ENCODE peak calls at places on chromosomes 3 and 15, in seven cellular contexts. One of them, this sample, is unnamed.

GRCh38 chr3:31230425-31230824 is 302.3 kb upstream of the STT3B start:
- DNase-seq in GM23338: no peak
- DNase-seq in HCT116: no peak
- DNase-seq in SK-N-SH: no peak
- DNase-seq in HepG2: no peak
- DNase-seq in Panc1: no peak
- DNase-seq in GM12878: no peak
- DNase-seq in this sample: no peak

GRCh38 chr3:18423401-18424212 is 1.5 kb downstream of the SATB1 start:
- DNase-seq in HCT116: peak; percentile 26
- DNase-seq in SK-N-SH: peak; percentile 43
- DNase-seq in GM23338: peak; percentile 72
- DNase-seq in HepG2: no peak
- DNase-seq in GM12878: peak; percentile 37
- DNase-seq in Panc1: no peak
- DNase-seq in this sample: no peak

GRCh38 chr3:194282436-194283122 is 68.5 kb downstream of the CPN2 start:
- DNase-seq in SK-N-SH: peak; percentile 65
- DNase-seq in GM12878: no peak
- DNase-seq in Panc1: no peak
- DNase-seq in HepG2: no peak
- DNase-seq in HCT116: no peak
- DNase-seq in GM23338: no peak
- DNase-seq in this sample: no peak

GRCh38 chr3:43163895-43164493 is 58.1 kb upstream of the POMGNT2 start:
- DNase-seq in HCT116: no peak
- DNase-seq in GM12878: no peak
- DNase-seq in Panc1: no peak
- DNase-seq in GM23338: no peak
- DNase-seq in HepG2: no peak
- DNase-seq in SK-N-SH: no peak
- DNase-seq in this sample: no peak

GRCh38 chr15:91335702-91336101 is 235.6 kb downstream of the SV2B start:
- DNase-seq in GM23338: no peak
- DNase-seq in Panc1: no peak
- DNase-seq in HepG2: no peak
- DNase-seq in GM12878: no peak
- DNase-seq in HCT116: no peak
- DNase-seq in SK-N-SH: peak; percentile 29
- DNase-seq in this sample: no peak

GRCh38 chr3:72969766-72970165 is 26.8 kb upstream of the PPP4R2 start:
- DNase-seq in SK-N-SH: no peak
- DNase-seq in GM12878: no peak
- DNase-seq in HCT116: no peak
- DNase-seq in HepG2: no peak
- DNase-seq in GM23338: no peak
- DNase-seq in Panc1: no peak
- DNase-seq in this sample: no peak

GRCh38 chr3:159174715-159175390 is 373.0 kb downstream of the MFSD1 start:
- DNase-seq in HCT116: no peak
- DNase-seq in HepG2: no peak
- DNase-seq in Panc1: no peak
- DNase-seq in SK-N-SH: no peak
- DNase-seq in GM23338: no peak
- DNase-seq in GM12878: no peak
- DNase-seq in this sample: no peak

GRCh38 chr3:124860599-124860998 is 26.6 kb downstream of the ITGB5 start:
- DNase-seq in GM12878: no peak
- DNase-seq in HCT116: peak; percentile 80
- DNase-seq in GM23338: no peak
- DNase-seq in HepG2: peak; percentile 28
- DNase-seq in SK-N-SH: no peak
- DNase-seq in Panc1: peak; percentile 91
- DNase-seq in this sample: no peak

GRCh38 chr3:71111784-71112440 is 471.6 kb downstream of the FOXP1 start:
- DNase-seq in GM23338: no peak
- DNase-seq in HCT116: peak; percentile 4
- DNase-seq in SK-N-SH: no peak
- DNase-seq in HepG2: peak; percentile 55
- DNase-seq in Panc1: peak; percentile 73
- DNase-seq in GM12878: no peak
- DNase-seq in this sample: peak; percentile 5

GRCh38 chr3:43288366-43288765 is 2.0 kb downstream of the SNRK start:
- DNase-seq in GM23338: no peak
- DNase-seq in GM12878: no peak
- DNase-seq in Panc1: no peak
- DNase-seq in SK-N-SH: no peak
- DNase-seq in HepG2: no peak
- DNase-seq in HCT116: no peak
- DNase-seq in this sample: no peak

GRCh38 chr3:177905173-177905894 is 630.9 kb upstream of the KCNMB2 start:
- DNase-seq in GM12878: no peak
- DNase-seq in Panc1: no peak
- DNase-seq in SK-N-SH: no peak
- DNase-seq in HepG2: no peak
- DNase-seq in GM23338: no peak
- DNase-seq in HCT116: no peak
- DNase-seq in this sample: no peak

GRCh38 chr15:56244811-56245576 is 1.3 kb upstream of the RFX7 start:
- DNase-seq in Panc1: no peak
- DNase-seq in GM23338: peak; percentile 9
- DNase-seq in HCT116: no peak
- DNase-seq in HepG2: peak; percentile 85
- DNase-seq in GM12878: no peak
- DNase-seq in SK-N-SH: no peak
- DNase-seq in this sample: no peak

GRCh38 chr15:99703603-99704443 is 29.4 kb downstream of the LYSMD4 start:
- DNase-seq in GM12878: no peak
- DNase-seq in Panc1: peak; percentile 82
- DNase-seq in HepG2: peak; percentile 62
- DNase-seq in HCT116: peak; percentile 61
- DNase-seq in GM23338: peak; percentile 81
- DNase-seq in SK-N-SH: no peak
- DNase-seq in this sample: peak; percentile 51

GRCh38 chr15:68229386-68230156 is at the start of gene CLN6:
- DNase-seq in Panc1: no peak
- DNase-seq in HepG2: peak; percentile 59
- DNase-seq in HCT116: peak; percentile 34
- DNase-seq in GM23338: peak; percentile 89
- DNase-seq in SK-N-SH: peak; percentile 97
- DNase-seq in GM12878: peak; percentile 48
- DNase-seq in this sample: peak; percentile 74

GRCh38 chr3:123642957-123643330 is 58.1 kb upstream of the HACD2 start:
- DNase-seq in GM23338: no peak
- DNase-seq in GM12878: no peak
- DNase-seq in SK-N-SH: no peak
- DNase-seq in HepG2: no peak
- DNase-seq in Panc1: no peak
- DNase-seq in HCT116: no peak
- DNase-seq in this sample: no peak

GRCh38 chr3:123641084-123641462 is 56.2 kb upstream of the HACD2 start:
- DNase-seq in HCT116: no peak
- DNase-seq in Panc1: no peak
- DNase-seq in SK-N-SH: no peak
- DNase-seq in HepG2: no peak
- DNase-seq in GM23338: no peak
- DNase-seq in GM12878: no peak
- DNase-seq in this sample: no peak

GRCh38 chr3:123641505-123641904 is 56.7 kb upstream of the HACD2 start:
- DNase-seq in HepG2: no peak
- DNase-seq in Panc1: no peak
- DNase-seq in SK-N-SH: no peak
- DNase-seq in GM12878: no peak
- DNase-seq in GM23338: no peak
- DNase-seq in HCT116: no peak
- DNase-seq in this sample: no peak

GRCh38 chr3:123642182-123642956 is 57.5 kb upstream of the HACD2 start:
- DNase-seq in GM12878: peak; percentile 34
- DNase-seq in HepG2: peak; percentile 95
- DNase-seq in GM23338: peak; percentile 96
- DNase-seq in Panc1: peak; percentile 77
- DNase-seq in HCT116: peak; percentile 93
- DNase-seq in SK-N-SH: peak; percentile 65
- DNase-seq in this sample: peak; percentile 73

DNA sequence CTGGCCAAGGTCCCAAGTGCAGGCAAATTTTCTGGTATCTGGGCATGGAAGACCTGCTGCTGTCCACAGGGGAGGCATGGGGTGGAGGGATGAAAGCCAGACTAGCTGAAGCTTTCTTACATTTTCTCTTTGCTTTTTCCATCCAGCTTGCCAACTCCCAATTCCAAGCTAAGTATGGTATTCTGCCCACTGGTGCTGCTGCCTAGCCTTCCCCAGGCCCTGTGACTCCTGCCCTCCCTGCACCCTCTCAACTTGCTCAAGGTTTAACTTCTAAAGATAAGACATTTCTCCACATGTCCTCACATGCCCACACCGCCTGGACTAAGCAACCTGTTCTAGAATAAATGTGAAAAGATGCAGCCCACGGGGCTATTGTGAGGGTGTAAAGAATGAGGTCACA is 59.5 kb upstream of the HACD2 start:
- DNase-seq in HCT116: no peak
- DNase-seq in GM23338: no peak
- DNase-seq in SK-N-SH: no peak
- DNase-seq in Panc1: no peak
- DNase-seq in GM12878: no peak
- DNase-seq in HepG2: no peak
- DNase-seq in this sample: no peak
- H3K27me3 ChIP-seq in HCT116: no peaks in the 10 kb centered on the region
- H3K27me3 ChIP-seq in GM23338: no peaks in the 10 kb centered on the region
- H3K27me3 ChIP-seq in SK-N-SH: no peaks in the 10 kb centered on the region
- H3K27me3 ChIP-seq in Panc1: no peaks in the 10 kb centered on the region
- H3K27me3 ChIP-seq in GM12878: no peaks in the 10 kb centered on the region
- H3K27me3 ChIP-seq in HepG2: no peaks in the 10 kb centered on the region
- H3K27me3 ChIP-seq in this sample: no peaks in the 10 kb centered on the region

DNA sequence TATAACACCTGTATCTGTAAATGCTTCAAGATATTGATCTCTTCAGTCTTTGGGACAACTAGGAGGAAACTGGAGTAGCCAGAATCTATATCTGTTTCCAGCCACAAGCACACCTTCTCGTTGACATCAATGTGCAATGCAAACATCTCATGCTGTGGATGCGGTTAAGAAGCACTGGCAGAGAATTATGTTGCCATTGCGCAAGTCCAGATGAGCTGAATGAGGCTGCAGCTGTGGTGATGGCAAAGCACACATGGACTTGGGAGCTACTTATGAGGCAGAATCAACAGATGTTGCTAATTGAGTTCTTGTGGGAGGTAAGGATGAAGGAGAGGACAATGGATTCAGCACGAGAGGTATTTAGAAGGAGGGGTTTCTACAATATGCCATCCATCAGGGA is 90.9 kb downstream of the STRIT1 start:
- DNase-seq in GM12878: no peak
- DNase-seq in Panc1: no peak
- DNase-seq in HepG2: no peak
- DNase-seq in HCT116: no peak
- DNase-seq in SK-N-SH: no peak
- DNase-seq in GM23338: no peak
- DNase-seq in this sample: no peak
- TF ChIP-seq REST in GM12878: no peak
- TF ChIP-seq REST in Panc1: no peak
- TF ChIP-seq REST in HepG2: no peak
- TF ChIP-seq REST in HCT116: no peak
- TF ChIP-seq REST in SK-N-SH: no peak
- TF ChIP-seq REST in GM23338: no peak
- TF ChIP-seq REST in this sample: no peak

DNA sequence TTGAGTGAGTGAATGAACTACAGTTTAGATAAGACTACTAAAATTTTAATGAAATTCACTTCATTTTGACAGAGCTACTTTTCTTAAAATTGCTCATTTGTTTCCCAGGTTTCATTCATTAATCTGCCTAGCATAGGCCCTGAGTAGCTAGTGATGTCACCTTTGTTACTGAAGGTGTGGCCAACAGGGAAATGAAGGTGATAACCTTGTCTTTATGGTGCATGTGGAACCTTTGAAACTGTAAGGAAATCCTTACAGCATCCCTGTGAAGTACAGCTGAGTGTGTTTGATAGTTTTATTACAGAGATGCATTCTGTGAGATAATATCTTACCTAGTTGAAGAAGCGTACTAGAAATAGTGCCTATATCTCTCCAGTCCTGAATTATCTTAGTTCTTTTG is 112.9 kb downstream of the AKAP13 start:
- DNase-seq in HCT116: no peak
- DNase-seq in GM23338: no peak
- DNase-seq in GM12878: no peak
- DNase-seq in Panc1: no peak
- DNase-seq in HepG2: no peak
- DNase-seq in SK-N-SH: no peak
- DNase-seq in this sample: no peak
- H3K27ac ChIP-seq in HCT116: no peak overlapping the region
- H3K27ac ChIP-seq in GM23338: no peak overlapping the region
- H3K27ac ChIP-seq in GM12878: no peak overlapping the region
- H3K27ac ChIP-seq in Panc1: no peak overlapping the region
- H3K27ac ChIP-seq in HepG2: no peak overlapping the region
- H3K27ac ChIP-seq in SK-N-SH: peak overlapping the region; percentile 98
- H3K27ac ChIP-seq in this sample: no peak overlapping the region

GRCh38 chr3:96813820-96814580 is 394 bp upstream of the EPHA6 start:
- DNase-seq in GM23338: peak; percentile 78
- DNase-seq in SK-N-SH: peak; percentile 67
- DNase-seq in HCT116: no peak
- DNase-seq in HepG2: peak; percentile 18
- DNase-seq in GM12878: no peak
- DNase-seq in Panc1: no peak
- DNase-seq in this sample: no peak
- H3K27me3 ChIP-seq in GM23338: peaks cover 44% of the 10 kb centered on the region
- H3K27me3 ChIP-seq in SK-N-SH: peaks cover 18% of the 10 kb centered on the region
- H3K27me3 ChIP-seq in HCT116: no peaks in the 10 kb centered on the region
- H3K27me3 ChIP-seq in HepG2: peaks cover 2% of the 10 kb centered on the region
- H3K27me3 ChIP-seq in GM12878: peaks cover 2% of the 10 kb centered on the region
- H3K27me3 ChIP-seq in Panc1: peaks cover 4% of the 10 kb centered on the region
- H3K27me3 ChIP-seq in this sample: peaks cover 28% of the 10 kb centered on the region

DNA sequence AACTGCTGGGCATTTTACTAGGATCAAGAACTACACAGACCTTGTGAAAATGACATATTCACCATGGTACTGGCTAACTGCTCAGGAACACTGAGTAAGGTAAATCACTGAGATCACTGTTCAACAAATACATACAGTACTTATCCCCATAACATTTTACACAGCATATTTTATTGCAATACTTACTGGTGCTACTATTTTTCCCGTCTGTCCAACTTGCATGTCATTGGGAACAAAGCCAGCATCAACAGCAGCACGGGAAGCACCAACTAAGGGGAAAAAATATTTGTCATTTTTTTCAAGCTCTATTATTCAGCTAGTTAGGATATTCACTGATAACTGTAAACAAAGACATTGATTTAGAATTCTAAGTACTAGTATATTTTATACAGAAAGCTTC is 37.0 kb downstream of the ETFA start:
- DNase-seq in Panc1: no peak
- DNase-seq in SK-N-SH: no peak
- DNase-seq in HCT116: no peak
- DNase-seq in HepG2: no peak
- DNase-seq in GM23338: no peak
- DNase-seq in GM12878: no peak
- DNase-seq in this sample: no peak
- TF ChIP-seq REST in Panc1: no peak
- TF ChIP-seq REST in SK-N-SH: no peak
- TF ChIP-seq REST in HCT116: no peak
- TF ChIP-seq REST in HepG2: no peak
- TF ChIP-seq REST in GM23338: no peak
- TF ChIP-seq REST in GM12878: no peak
- TF ChIP-seq REST in this sample: no peak

GRCh38 chr3:169152319-169152718 is 511.2 kb downstream of the MECOM start:
- DNase-seq in GM23338: no peak
- DNase-seq in SK-N-SH: peak; percentile 26
- DNase-seq in HCT116: no peak
- DNase-seq in HepG2: no peak
- DNase-seq in Panc1: no peak
- DNase-seq in GM12878: no peak
- DNase-seq in this sample: no peak
- H3K27ac ChIP-seq in GM23338: no peak overlapping the region
- H3K27ac ChIP-seq in SK-N-SH: no peak overlapping the region
- H3K27ac ChIP-seq in HCT116: no peak overlapping the region
- H3K27ac ChIP-seq in HepG2: no peak overlapping the region
- H3K27ac ChIP-seq in Panc1: no peak overlapping the region
- H3K27ac ChIP-seq in GM12878: no peak overlapping the region
- H3K27ac ChIP-seq in this sample: no peak overlapping the region

This sample was measured in HL-60.